ENCODE peak calls at places on chromosome X, in five cellular contexts. One of them, this sample, is unnamed.

GRCh38 chrX:70219938-70220764 is 14.3 kb upstream of the AWAT1 start:
- DNase-seq in uterus: no peak
- DNase-seq in heart left ventricle: no peak
- DNase-seq in heart right ventricle: no peak
- DNase-seq in pancreas: no peak
- DNase-seq in this sample: peak

GRCh38 chrX:38839269-38839668 is 38.0 kb downstream of the MID1IP1 start:
- DNase-seq in uterus: no peak
- DNase-seq in heart left ventricle: no peak
- DNase-seq in heart right ventricle: no peak
- DNase-seq in pancreas: no peak
- DNase-seq in this sample: no peak

GRCh38 chrX:16920116-16920515 is 26.3 kb upstream of the REPS2 start:
- DNase-seq in uterus: no peak
- DNase-seq in heart left ventricle: no peak
- DNase-seq in heart right ventricle: no peak
- DNase-seq in pancreas: no peak
- DNase-seq in this sample: no peak

GRCh38 chrX:53223068-53223693 is 1.8 kb downstream of the KDM5C start:
- DNase-seq in uterus: no peak
- DNase-seq in heart left ventricle: no peak
- DNase-seq in heart right ventricle: no peak
- DNase-seq in pancreas: no peak
- DNase-seq in this sample: peak

GRCh38 chrX:123736333-123736921 is 3.6 kb upstream of the THOC2 start:
- DNase-seq in uterus: no peak
- DNase-seq in heart left ventricle: no peak
- DNase-seq in heart right ventricle: no peak
- DNase-seq in pancreas: no peak
- DNase-seq in this sample: peak

GRCh38 chrX:106302304-106302703 is 134.2 kb downstream of the PWWP3B start:
- DNase-seq in uterus: no peak
- DNase-seq in heart left ventricle: no peak
- DNase-seq in heart right ventricle: no peak
- DNase-seq in pancreas: no peak
- DNase-seq in this sample: peak

GRCh38 chrX:53114864-53115549 is 21.1 kb downstream of the KANTR start:
- DNase-seq in uterus: no peak
- DNase-seq in heart left ventricle: no peak
- DNase-seq in heart right ventricle: no peak
- DNase-seq in pancreas: no peak
- DNase-seq in this sample: no peak

GRCh38 chrX:68929332-68930150 is 100.7 kb downstream of the EFNB1 start:
- DNase-seq in uterus: peak
- DNase-seq in heart left ventricle: peak
- DNase-seq in heart right ventricle: peak
- DNase-seq in pancreas: no peak
- DNase-seq in this sample: peak

GRCh38 chrX:20913760-20914159 is 460.5 kb upstream of the CNKSR2 start:
- DNase-seq in uterus: no peak
- DNase-seq in heart left ventricle: no peak
- DNase-seq in heart right ventricle: no peak
- DNase-seq in pancreas: no peak
- DNase-seq in this sample: peak

GRCh38 chrX:48003367-48003757 is 427 bp downstream of the ZNF182 start:
- DNase-seq in uterus: no peak
- DNase-seq in heart left ventricle: no peak
- DNase-seq in heart right ventricle: no peak
- DNase-seq in pancreas: peak
- DNase-seq in this sample: no peak

GRCh38 chrX:41589634-41590270 is 99.0 kb upstream of the GPR34 start:
- DNase-seq in uterus: no peak
- DNase-seq in heart left ventricle: no peak
- DNase-seq in heart right ventricle: no peak
- DNase-seq in pancreas: no peak
- DNase-seq in this sample: no peak

GRCh38 chrX:135185795-135186443 is 14.7 kb upstream of the CT55 start:
- DNase-seq in uterus: no peak
- DNase-seq in heart left ventricle: no peak
- DNase-seq in heart right ventricle: no peak
- DNase-seq in pancreas: no peak
- DNase-seq in this sample: peak

GRCh38 chrX:39721570-39722279 is 376.0 kb downstream of the BCOR start:
- DNase-seq in uterus: no peak
- DNase-seq in heart left ventricle: no peak
- DNase-seq in heart right ventricle: no peak
- DNase-seq in pancreas: no peak
- DNase-seq in this sample: no peak

GRCh38 chrX:53445977-53446376 is 11.8 kb upstream of the HSD17B10 start:
- DNase-seq in uterus: no peak
- DNase-seq in heart left ventricle: no peak
- DNase-seq in heart right ventricle: peak
- DNase-seq in pancreas: peak
- DNase-seq in this sample: peak

GRCh38 chrX:32530802-32531403 is 680.4 kb downstream of the DMD start:
- DNase-seq in uterus: peak
- DNase-seq in heart left ventricle: no peak
- DNase-seq in heart right ventricle: no peak
- DNase-seq in pancreas: no peak
- DNase-seq in this sample: peak

GRCh38 chrX:37783284-37783683 is 3.4 kb downstream of the CYBB start:
- DNase-seq in uterus: no peak
- DNase-seq in heart left ventricle: no peak
- DNase-seq in heart right ventricle: peak
- DNase-seq in pancreas: no peak
- DNase-seq in this sample: no peak

GRCh38 chrX:47420967-47421366 is 50.6 kb downstream of the ZNF157 start:
- DNase-seq in uterus: no peak
- DNase-seq in heart left ventricle: no peak
- DNase-seq in heart right ventricle: no peak
- DNase-seq in pancreas: no peak
- DNase-seq in this sample: no peak

GRCh38 chrX:40021647-40022046 is 76.1 kb downstream of the BCOR start:
- DNase-seq in uterus: no peak
- DNase-seq in heart left ventricle: no peak
- DNase-seq in heart right ventricle: no peak
- DNase-seq in pancreas: no peak
- DNase-seq in this sample: no peak

GRCh38 chrX:40496728-40497127 is 84.0 kb upstream of the ATP6AP2 start:
- DNase-seq in uterus: peak
- DNase-seq in heart left ventricle: no peak
- DNase-seq in heart right ventricle: no peak
- DNase-seq in pancreas: no peak
- DNase-seq in this sample: no peak

GRCh38 chrX:148592595-148592994 is 92.2 kb downstream of the AFF2 start:
- DNase-seq in uterus: no peak
- DNase-seq in heart left ventricle: no peak
- DNase-seq in heart right ventricle: no peak
- DNase-seq in pancreas: no peak
- DNase-seq in this sample: no peak

GRCh38 chrX:40508560-40508959 is 72.2 kb upstream of the ATP6AP2 start:
- DNase-seq in uterus: no peak
- DNase-seq in heart left ventricle: no peak
- DNase-seq in heart right ventricle: no peak
- DNase-seq in pancreas: no peak
- DNase-seq in this sample: no peak

GRCh38 chrX:148600131-148600530 is 99.7 kb downstream of the AFF2 start:
- DNase-seq in uterus: no peak
- DNase-seq in heart left ventricle: no peak
- DNase-seq in heart right ventricle: no peak
- DNase-seq in pancreas: no peak
- DNase-seq in this sample: no peak

GRCh38 chrX:72042860-72043248 is 88.9 kb downstream of the RTL5 start:
- DNase-seq in uterus: no peak
- DNase-seq in heart left ventricle: no peak
- DNase-seq in heart right ventricle: no peak
- DNase-seq in pancreas: no peak
- DNase-seq in this sample: no peak

GRCh38 chrX:68717663-68718442 is 70.4 kb downstream of the STARD8 start:
- DNase-seq in uterus: peak
- DNase-seq in heart left ventricle: peak
- DNase-seq in heart right ventricle: no peak
- DNase-seq in pancreas: no peak
- DNase-seq in this sample: no peak

GRCh38 chrX:39950035-39950688 is 147.6 kb downstream of the BCOR start:
- DNase-seq in uterus: no peak
- DNase-seq in heart left ventricle: no peak
- DNase-seq in heart right ventricle: no peak
- DNase-seq in pancreas: no peak
- DNase-seq in this sample: no peak

GRCh38 chrX:17706676-17707075 is 30.6 kb upstream of the SCML1 start:
- DNase-seq in uterus: peak
- DNase-seq in heart left ventricle: no peak
- DNase-seq in heart right ventricle: no peak
- DNase-seq in pancreas: no peak
- DNase-seq in this sample: peak

GRCh38 chrX:40154229-40154852 is 56.6 kb upstream of the BCOR start:
- DNase-seq in uterus: no peak
- DNase-seq in heart left ventricle: peak
- DNase-seq in heart right ventricle: peak
- DNase-seq in pancreas: no peak
- DNase-seq in this sample: no peak

GRCh38 chrX:102546818-102547493 is 30.4 kb upstream of the TMSB15A start:
- DNase-seq in uterus: no peak
- DNase-seq in heart left ventricle: no peak
- DNase-seq in heart right ventricle: no peak
- DNase-seq in pancreas: no peak
- DNase-seq in this sample: no peak

GRCh38 chrX:139120760-139121159 is 409.2 kb upstream of the FGF13 start:
- DNase-seq in uterus: no peak
- DNase-seq in heart left ventricle: no peak
- DNase-seq in heart right ventricle: no peak
- DNase-seq in pancreas: no peak
- DNase-seq in this sample: peak

GRCh38 chrX:113202601-113203000 is 362.0 kb upstream of the AMOT start:
- DNase-seq in uterus: no peak
- DNase-seq in heart left ventricle: no peak
- DNase-seq in heart right ventricle: no peak
- DNase-seq in pancreas: no peak
- DNase-seq in this sample: no peak
- TF ChIP-seq CTCF in uterus: no peak
- TF ChIP-seq CTCF in heart left ventricle: no peak
- TF ChIP-seq CTCF in heart right ventricle: no peak
- TF ChIP-seq CTCF in pancreas: no peak
- TF ChIP-seq CTCF in this sample: no peak

DNA sequence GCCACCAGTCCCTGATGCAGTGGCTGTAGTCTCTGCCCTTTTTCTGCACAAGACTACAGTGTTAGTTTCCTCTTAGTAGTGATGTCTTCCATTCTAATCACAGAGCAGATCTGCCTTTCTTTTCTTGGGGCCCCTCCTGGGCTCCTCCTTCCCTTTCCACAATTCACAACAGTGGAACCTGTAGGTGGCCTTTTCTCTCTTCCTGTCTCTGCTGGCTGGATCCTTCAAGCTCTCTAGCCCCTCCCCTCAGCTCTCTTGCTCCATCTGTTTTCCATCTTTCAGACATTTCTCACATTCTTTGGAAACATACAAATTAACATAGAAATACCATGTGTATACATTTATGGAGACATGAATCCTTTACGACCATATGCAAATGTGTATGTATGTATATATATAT is 284 bp upstream of the SPIN2A start:
- DNase-seq in uterus: no peak
- DNase-seq in heart left ventricle: no peak
- DNase-seq in heart right ventricle: no peak
- DNase-seq in pancreas: no peak
- DNase-seq in this sample: no peak
- H3K4me3 ChIP-seq in uterus: no peak
- H3K4me3 ChIP-seq in heart left ventricle: no peak
- H3K4me3 ChIP-seq in heart right ventricle: no peak
- H3K4me3 ChIP-seq in pancreas: no peak
- H3K4me3 ChIP-seq in this sample: no peak

GRCh38 chrX:1784773-1785172 is 169.9 kb downstream of the ASMT start:
- DNase-seq in uterus: no peak
- DNase-seq in heart left ventricle: no peak
- DNase-seq in heart right ventricle: no peak
- DNase-seq in pancreas: no peak
- DNase-seq in this sample: no peak
- TF ChIP-seq CTCF in uterus: no peak
- TF ChIP-seq CTCF in heart left ventricle: no peak
- TF ChIP-seq CTCF in heart right ventricle: no peak
- TF ChIP-seq CTCF in pancreas: no peak
- TF ChIP-seq CTCF in this sample: no peak

DNA sequence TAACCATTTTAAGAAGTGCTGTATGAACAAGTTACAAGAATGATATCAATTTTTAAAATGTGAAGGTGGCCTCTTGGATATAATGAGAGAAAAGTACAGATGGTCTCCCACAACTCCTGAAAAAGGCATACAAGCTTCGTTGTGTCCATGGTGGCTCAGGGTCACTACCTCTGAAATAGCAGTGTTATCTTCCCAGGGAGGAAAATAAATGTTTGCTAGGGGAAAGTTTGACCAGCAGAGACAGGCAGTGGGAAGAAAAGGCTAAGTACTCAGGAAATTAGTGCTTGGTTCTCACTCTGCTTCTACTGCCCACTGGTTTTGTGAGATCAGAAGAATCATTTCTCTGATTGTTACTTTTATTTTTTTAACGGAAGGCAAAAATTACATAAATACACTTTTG is 39.4 kb downstream of the PPP1R2C start:
- DNase-seq in uterus: no peak
- DNase-seq in heart left ventricle: no peak
- DNase-seq in heart right ventricle: no peak
- DNase-seq in pancreas: no peak
- DNase-seq in this sample: no peak
- H3K4me3 ChIP-seq in uterus: no peak
- H3K4me3 ChIP-seq in heart left ventricle: no peak
- H3K4me3 ChIP-seq in heart right ventricle: no peak
- H3K4me3 ChIP-seq in pancreas: no peak
- H3K4me3 ChIP-seq in this sample: no peak

GRCh38 chrX:25726539-25726938 is 411.6 kb upstream of the MAGEB18 start:
- DNase-seq in uterus: no peak
- DNase-seq in heart left ventricle: no peak
- DNase-seq in heart right ventricle: no peak
- DNase-seq in pancreas: no peak
- DNase-seq in this sample: peak

GRCh38 chrX:25717122-25717521 is 421.0 kb upstream of the MAGEB18 start:
- DNase-seq in uterus: no peak
- DNase-seq in heart left ventricle: no peak
- DNase-seq in heart right ventricle: no peak
- DNase-seq in pancreas: no peak
- DNase-seq in this sample: no peak

DNA sequence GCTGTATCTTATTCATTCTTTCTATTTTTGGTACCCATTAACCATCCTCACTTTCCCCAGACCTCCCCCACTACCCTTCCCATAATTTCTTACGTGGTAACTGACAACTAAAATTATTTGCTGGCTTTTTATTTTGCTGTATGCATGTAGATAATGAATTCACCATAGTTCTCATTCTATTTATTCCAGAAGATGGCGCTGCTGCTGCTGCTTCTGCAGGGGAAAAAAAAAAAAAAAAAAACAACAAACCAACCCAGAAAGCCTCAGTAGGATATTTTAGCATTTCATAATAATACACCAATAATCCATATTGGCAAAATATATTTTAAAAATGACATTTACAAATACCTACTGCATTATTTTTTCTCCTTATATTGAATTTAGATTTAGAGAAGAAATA is 416.6 kb upstream of the MAGEB18 start:
- DNase-seq in uterus: no peak
- DNase-seq in heart left ventricle: no peak
- DNase-seq in heart right ventricle: no peak
- DNase-seq in pancreas: no peak
- DNase-seq in this sample: peak
- TF ChIP-seq CTCF in uterus: no peak
- TF ChIP-seq CTCF in heart left ventricle: peak
- TF ChIP-seq CTCF in heart right ventricle: no peak
- TF ChIP-seq CTCF in pancreas: no peak
- TF ChIP-seq CTCF in this sample: peak